ENCODE peak calls at places on chromosomes 5 and 9, in four cellular contexts. One of them, this sample, is unnamed.

GRCh38 chr9:89387970-89388867 is 69.9 kb downstream of the SECISBP2 start:
- DNase-seq in stomach: peak; percentile 42
- DNase-seq in choroid plexus epithelial cell: peak; percentile 95
- DNase-seq in pancreas: no peak
- DNase-seq in this sample: peak; percentile 77

GRCh38 chr5:131710391-131710790 is 75.4 kb upstream of the RAPGEF6 start:
- DNase-seq in stomach: no peak
- DNase-seq in choroid plexus epithelial cell: no peak
- DNase-seq in pancreas: no peak
- DNase-seq in this sample: no peak

GRCh38 chr5:173315495-173316352 is 12.5 kb downstream of the STC2 start:
- DNase-seq in choroid plexus epithelial cell: peak; percentile 94
- DNase-seq in pancreas: no peak
- DNase-seq in stomach: no peak
- DNase-seq in this sample: no peak

GRCh38 chr9:87854563-87854962 is 28.1 kb upstream of the SPATA31E1 start:
- DNase-seq in choroid plexus epithelial cell: no peak
- DNase-seq in pancreas: no peak
- DNase-seq in stomach: no peak
- DNase-seq in this sample: no peak

GRCh38 chr9:21754741-21755140 is 47.7 kb upstream of the MTAP start:
- DNase-seq in pancreas: no peak
- DNase-seq in choroid plexus epithelial cell: no peak
- DNase-seq in stomach: no peak
- DNase-seq in this sample: no peak

GRCh38 chr5:102826629-102827028 is 71.5 kb downstream of the PAM start:
- DNase-seq in pancreas: no peak
- DNase-seq in stomach: no peak
- DNase-seq in choroid plexus epithelial cell: no peak
- DNase-seq in this sample: no peak

GRCh38 chr5:62790348-62790747 is 211.7 kb downstream of the LRRC70 start:
- DNase-seq in stomach: no peak
- DNase-seq in pancreas: no peak
- DNase-seq in choroid plexus epithelial cell: peak; percentile 73
- DNase-seq in this sample: no peak

GRCh38 chr9:134208310-134208841 is 44.0 kb upstream of the RNU6ATAC start:
- DNase-seq in choroid plexus epithelial cell: peak; percentile 63
- DNase-seq in stomach: no peak
- DNase-seq in pancreas: peak; percentile 45
- DNase-seq in this sample: no peak

DNA sequence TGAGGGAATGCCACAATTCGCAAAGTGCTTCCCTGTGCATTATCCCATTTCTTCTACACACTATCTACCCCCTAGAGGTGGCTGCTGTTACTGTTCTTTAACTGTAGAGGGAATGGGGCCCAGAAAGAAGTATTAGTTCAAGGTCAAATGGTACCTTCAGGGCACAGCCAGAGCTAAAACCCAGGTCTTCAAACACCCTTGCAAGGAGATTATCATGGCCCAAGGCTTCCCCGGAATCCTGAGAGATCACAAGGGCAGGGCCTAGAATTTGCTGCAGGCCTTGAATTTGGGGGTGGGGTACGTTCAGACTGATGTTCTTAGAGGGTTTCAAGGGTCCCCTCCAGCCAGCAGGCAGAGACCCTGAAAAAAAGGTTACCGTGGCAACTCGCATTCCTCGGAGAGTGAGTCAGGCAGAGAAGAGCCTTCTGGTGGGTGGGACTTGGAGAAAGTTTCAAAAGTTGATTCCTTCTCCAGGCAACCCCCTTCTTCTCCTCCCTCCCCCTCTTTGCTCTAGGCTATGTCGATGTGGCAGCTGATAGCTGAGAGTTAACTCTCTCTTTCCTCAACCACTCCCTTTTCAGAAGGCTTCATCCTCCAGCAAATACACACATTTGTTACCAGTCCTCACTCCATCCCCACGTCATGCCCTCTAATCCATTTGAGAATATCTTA is 1.9 kb downstream of the SPARC start:
- DNase-seq in stomach: no peak
- DNase-seq in pancreas: no peak
- DNase-seq in choroid plexus epithelial cell: peak; percentile 98
- DNase-seq in this sample: peak; percentile 94
- TF ChIP-seq CTCF in stomach: no peak
- TF ChIP-seq CTCF in pancreas: no peak
- TF ChIP-seq CTCF in choroid plexus epithelial cell: peak; percentile 62
- TF ChIP-seq CTCF in this sample: peak; percentile 46

DNA sequence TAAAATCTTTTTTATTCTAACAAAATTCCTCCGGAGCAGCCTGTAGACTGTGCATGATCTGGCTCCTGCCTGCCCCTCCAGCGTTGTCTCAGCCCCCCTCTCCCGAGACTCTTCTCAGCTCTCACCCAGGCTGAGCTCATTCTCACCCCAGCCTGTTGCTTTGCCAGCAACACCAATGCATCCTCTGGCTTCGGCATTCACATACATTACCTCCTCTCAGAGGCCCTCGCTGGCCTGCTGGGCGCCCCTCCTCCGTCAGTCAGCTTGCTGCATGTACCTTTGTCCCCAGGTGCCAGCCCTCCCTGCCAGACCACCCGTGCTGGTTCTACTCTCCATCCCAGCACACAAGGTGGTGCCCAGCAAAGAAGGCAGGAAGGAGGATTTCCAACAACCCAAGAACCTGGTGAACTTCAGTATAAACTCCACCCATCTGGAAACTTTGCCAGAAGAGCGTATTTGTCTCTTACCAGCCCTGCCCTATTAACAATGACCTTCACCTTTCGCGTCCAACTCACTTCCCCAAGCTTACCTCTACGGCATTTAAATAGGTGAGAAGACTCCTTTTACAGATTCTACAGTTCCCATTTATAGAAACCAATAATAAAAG is 34.9 kb downstream of the MYO10 start:
- DNase-seq in stomach: no peak
- DNase-seq in pancreas: no peak
- DNase-seq in choroid plexus epithelial cell: no peak
- DNase-seq in this sample: no peak
- H3K4me3 ChIP-seq in stomach: no peak overlapping the region
- H3K4me3 ChIP-seq in pancreas: no peak overlapping the region
- H3K4me3 ChIP-seq in choroid plexus epithelial cell: no peak overlapping the region
- H3K4me3 ChIP-seq in this sample: no peak overlapping the region

DNA sequence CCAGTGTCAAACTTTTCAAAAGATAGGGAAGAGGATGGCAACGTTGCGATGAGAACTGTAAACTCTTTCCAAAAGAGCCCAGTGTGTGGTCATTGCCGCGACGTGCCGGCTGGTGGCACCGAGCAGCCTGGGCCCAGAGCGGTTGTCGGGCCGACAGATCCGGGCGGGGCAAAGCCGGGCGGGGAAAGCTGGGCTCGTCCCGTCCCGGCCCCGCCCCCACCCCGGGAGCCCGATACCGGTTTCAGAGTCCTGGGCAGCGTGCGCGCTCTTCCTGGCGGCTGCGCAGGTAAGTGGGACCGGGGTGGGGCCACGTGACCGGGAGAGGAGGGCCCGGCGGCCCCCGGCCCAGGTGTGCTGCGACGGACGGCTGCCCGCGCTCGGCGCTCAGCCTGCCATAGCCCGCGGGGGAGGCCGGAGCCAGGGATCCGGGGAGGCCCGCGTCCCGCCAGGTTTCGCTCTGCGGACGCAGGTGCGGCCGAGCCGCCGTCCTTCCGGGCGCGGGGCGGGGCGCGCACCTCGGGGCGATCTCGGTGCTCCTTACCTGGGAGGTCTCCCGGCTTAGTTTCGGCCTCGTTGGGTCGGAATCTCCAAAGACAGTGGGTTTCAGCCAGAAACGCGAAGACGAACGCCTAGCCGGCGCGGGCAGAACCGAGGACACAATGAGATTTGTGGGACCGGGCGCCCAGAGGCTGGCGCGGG is at the start of gene MARVELD2:
- DNase-seq in stomach: peak; percentile 96
- DNase-seq in pancreas: peak; percentile 96
- DNase-seq in choroid plexus epithelial cell: peak; percentile 52
- DNase-seq in this sample: no peak
- TF ChIP-seq CTCF in stomach: peak; percentile 32
- TF ChIP-seq CTCF in pancreas: peak; percentile 26
- TF ChIP-seq CTCF in choroid plexus epithelial cell: peak; percentile 45
- TF ChIP-seq CTCF in this sample: peak; percentile 52

GRCh38 chr9:113687680-113688371 is 188.3 kb upstream of the ZNF618 start:
- DNase-seq in stomach: no peak
- DNase-seq in pancreas: no peak
- DNase-seq in choroid plexus epithelial cell: peak; percentile 37
- DNase-seq in this sample: no peak
- H3K4me3 ChIP-seq in stomach: peak overlapping the region; percentile 37
- H3K4me3 ChIP-seq in pancreas: no peak overlapping the region
- H3K4me3 ChIP-seq in choroid plexus epithelial cell: no peak overlapping the region
- H3K4me3 ChIP-seq in this sample: no peak overlapping the region

DNA sequence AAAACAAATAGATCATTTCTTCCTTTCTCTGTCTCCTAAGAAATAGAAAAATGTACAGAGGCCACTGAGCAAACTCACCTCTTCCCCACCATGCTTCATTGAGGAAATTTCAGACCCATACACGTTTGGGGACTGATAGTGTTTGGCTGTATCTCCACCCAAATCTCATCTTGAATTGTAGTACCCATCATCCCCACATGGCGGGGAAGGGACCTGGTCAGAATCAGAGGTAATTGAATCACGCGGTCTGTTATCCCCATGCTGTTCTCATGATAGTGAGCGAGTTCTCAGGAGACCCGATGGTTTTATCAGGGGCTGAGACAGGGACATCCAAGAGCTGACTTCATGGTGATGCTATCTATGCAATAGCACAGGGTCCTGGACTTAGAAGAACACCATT is 1655.8 kb downstream of the MAT2B start:
- DNase-seq in pancreas: no peak
- DNase-seq in stomach: no peak
- DNase-seq in choroid plexus epithelial cell: no peak
- DNase-seq in this sample: no peak
- TF ChIP-seq CTCF in pancreas: no peak
- TF ChIP-seq CTCF in stomach: no peak
- TF ChIP-seq CTCF in choroid plexus epithelial cell: peak; percentile 21
- TF ChIP-seq CTCF in this sample: no peak

DNA sequence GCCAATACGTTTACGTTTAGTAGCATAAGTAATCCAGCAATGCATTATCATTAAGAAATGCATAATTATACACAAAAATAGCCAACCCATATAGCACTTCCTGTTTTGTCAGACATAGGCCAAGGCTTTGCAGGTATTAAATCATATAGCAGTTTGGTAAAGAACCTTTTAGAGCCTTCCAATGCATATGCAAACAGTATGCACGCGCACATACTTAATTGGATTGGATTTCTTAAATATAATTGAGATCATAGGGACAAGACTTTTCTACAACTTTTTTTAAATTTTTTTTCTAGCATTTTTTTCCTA is 718 bp upstream of the SPTLC1 start:
- DNase-seq in pancreas: no peak
- DNase-seq in choroid plexus epithelial cell: no peak
- DNase-seq in stomach: no peak
- DNase-seq in this sample: no peak
- H3K4me3 ChIP-seq in pancreas: peak overlapping the region; percentile 68
- H3K4me3 ChIP-seq in choroid plexus epithelial cell: peak overlapping the region; percentile 95
- H3K4me3 ChIP-seq in stomach: peak overlapping the region; percentile 88
- H3K4me3 ChIP-seq in this sample: peak overlapping the region; percentile 80